ENCODE peak calls at places on chromosomes 7 and 10, in four cellular contexts. J is GM04504, F is hepatic stellate cell, T is SW480. M is an unnamed sample.

GRCh38 chr7:117270371-117270770 is 52.5 kb downstream of the WNT2 start:
- DNase-seq in F (no peak), J (no peak), T (no peak), M (no peak)

GRCh38 chr10:45058580-45058979 is 57.9 kb downstream of the ZNF22 start:
- DNase-seq in T (no peak), J (no peak), F (no peak), M (no peak)

GRCh38 chr10:74213571-74214162 is 62.6 kb downstream of the ADK start:
- DNase-seq in T (peak; percentile 45), J (no peak), F (peak; percentile 51), M (no peak)

GRCh38 chr7:149302222-149302621 is 40.2 kb downstream of the ZNF783 start:
- DNase-seq in J (no peak), T (no peak), F (no peak), M (no peak)

GRCh38 chr10:63636812-63637211 is 115.6 kb downstream of the REEP3 start:
- DNase-seq in J (no peak), T (no peak), F (no peak), M (no peak)

GRCh38 chr7:24907311-24907886 is 72.6 kb downstream of the OSBPL3 start:
- DNase-seq in J (no peak), T (peak; percentile 78), F (no peak), M (no peak)

GRCh38 chr7:158861004-158861787 is 4.8 kb downstream of the DYNC2I1 start:
- DNase-seq in T (no peak), J (no peak), F (no peak), M (no peak)

GRCh38 chr7:82729172-82730030 is 285.8 kb upstream of the CACNA2D1 start:
- DNase-seq in J (no peak), F (peak; percentile 7), T (peak; percentile 48), M (no peak)

GRCh38 chr10:132497788-132498561 is 39.6 kb upstream of the INPP5A start:
- DNase-seq in F (no peak), J (no peak), T (no peak), M (no peak)

GRCh38 chr10:661891-662605 is 27.4 kb downstream of the DIP2C start:
- DNase-seq in T (no peak), F (no peak), J (no peak), M (no peak)

GRCh38 chr10:126654579-126654978 is 15.9 kb downstream of the C10orf90 start:
- DNase-seq in T (no peak), F (no peak), J (no peak), M (no peak)

GRCh38 chr10:77836299-77836820 is 90.2 kb downstream of the DLG5 start:
- DNase-seq in J (peak; percentile 44), F (peak; percentile 85), T (no peak), M (no peak)

GRCh38 chr10:96465599-96465998 is 48.1 kb downstream of the TLL2 start:
- DNase-seq in J (no peak), T (no peak), F (no peak), M (no peak)

GRCh38 chr10:96890580-96890979 is 58.5 kb downstream of the LCOR start:
- DNase-seq in T (no peak), J (no peak), F (no peak), M (no peak)

GRCh38 chr7:45000096-45001032 is at the start of gene CCM2:
- DNase-seq in T (peak; percentile 62), F (peak; percentile 54), J (no peak), M (no peak)

GRCh38 chr10:108904163-108904878 is 1019.0 kb downstream of the XPNPEP1 start:
- DNase-seq in J (no peak), F (no peak), T (no peak), M (no peak)

GRCh38 chr10:91298224-91298862 is 77.9 kb downstream of the PCGF5 start:
- DNase-seq in J (peak; percentile 47), T (peak; percentile 54), F (peak; percentile 70), M (no peak)

GRCh38 chr10:77406764-77407430 is 230.7 kb downstream of the KCNMA1 start:
- DNase-seq in J (no peak), T (peak; percentile 35), F (no peak), M (no peak)

GRCh38 chr10:72333111-72334012 is 21.4 kb downstream of the DNAJB12 start:
- DNase-seq in F (no peak), J (no peak), T (no peak), M (no peak)

GRCh38 chr10:114638874-114639625 is 19.0 kb downstream of the ABLIM1 start:
- DNase-seq in F (peak; percentile 60), J (peak; percentile 92), T (peak; percentile 62), M (no peak)

GRCh38 chr10:10094700-10095099 is 923.0 kb upstream of the CELF2 start:
- DNase-seq in T (no peak), J (no peak), F (no peak), M (no peak)

GRCh38 chr7:129975309-129975708 is 22.5 kb upstream of the UBE2H start:
- DNase-seq in F (no peak), T (no peak), J (no peak), M (no peak)

GRCh38 chr10:122854648-122855047 is 9.0 kb upstream of the CUZD1 start:
- DNase-seq in F (peak; percentile 38), J (peak; percentile 68), T (no peak), M (no peak)

GRCh38 chr7:52009195-52009594 is 692.6 kb upstream of the COBL start:
- DNase-seq in J (no peak), F (no peak), T (no peak), M (no peak)

GRCh38 chr10:79067241-79068202 is 1.2 kb upstream of the ZMIZ1 start:
- DNase-seq in T (peak; percentile 76), F (peak; percentile 92), J (peak; percentile 76), M (peak; percentile 97)

GRCh38 chr7:37230221-37230620 is 218.4 kb downstream of the ELMO1 start:
- DNase-seq in J (no peak), T (peak; percentile 40), F (no peak), M (no peak)

GRCh38 chr10:55485827-55486226 is 684.8 kb upstream of the PCDH15 start:
- DNase-seq in J (no peak), F (no peak), T (no peak), M (no peak)

GRCh38 chr7:106542550-106543220 is 118.3 kb downstream of the CCDC71L start:
- DNase-seq in T (peak; percentile 84), F (peak; percentile 63), J (peak; percentile 67), M (peak; percentile 89)

M was measured in esophagus muscularis mucosa.